ENCODE peak calls at places on chromosomes 4 and X, in four cellular contexts. J is mesothelial cell of epicardium, W is astrocyte of the spinal cord, C is AG09309. G is an unnamed sample.

GRCh38 chr4:153816542-153816941 is 27.7 kb upstream of the SFRP2 start:
- DNase-seq in J (no peak), W (no peak), C (no peak), G (no peak)

GRCh38 chr4:24209131-24209530 is 319.3 kb upstream of the PPARGC1A start:
- DNase-seq in J (no peak), W (no peak), C (no peak), G (no peak)

GRCh38 chrX:110163488-110163887 is 154.4 kb downstream of the AMMECR1 start:
- DNase-seq in J (no peak), W (no peak), C (no peak), G (no peak)

GRCh38 chrX:40040686-40041461 is 56.9 kb downstream of the BCOR start:
- DNase-seq in J (no peak), W (no peak), C (no peak), G (no peak)

GRCh38 chr4:1233641-1234277 is 15.2 kb downstream of the CTBP1 start:
- DNase-seq in J (no peak), W (peak), C (no peak), G (no peak)

GRCh38 chr4:36000941-36001557 is 243.3 kb downstream of the ARAP2 start:
- DNase-seq in J (no peak), W (no peak), C (no peak), G (no peak)

GRCh38 chr4:23373269-23373668 is 516.6 kb downstream of the PPARGC1A start:
- DNase-seq in J (no peak), W (peak), C (no peak), G (no peak)

GRCh38 chrX:39445336-39445735 is 644.1 kb downstream of the MID1IP1 start:
- DNase-seq in J (no peak), W (no peak), C (no peak), G (peak)

GRCh38 chrX:78796916-78797315 is 49.4 kb downstream of the LPAR4 start:
- DNase-seq in J (no peak), W (no peak), C (no peak), G (no peak)

GRCh38 chrX:20623448-20623847 is 356.7 kb upstream of the RPS6KA3 start:
- DNase-seq in J (no peak), W (peak), C (no peak), G (no peak)

DNA sequence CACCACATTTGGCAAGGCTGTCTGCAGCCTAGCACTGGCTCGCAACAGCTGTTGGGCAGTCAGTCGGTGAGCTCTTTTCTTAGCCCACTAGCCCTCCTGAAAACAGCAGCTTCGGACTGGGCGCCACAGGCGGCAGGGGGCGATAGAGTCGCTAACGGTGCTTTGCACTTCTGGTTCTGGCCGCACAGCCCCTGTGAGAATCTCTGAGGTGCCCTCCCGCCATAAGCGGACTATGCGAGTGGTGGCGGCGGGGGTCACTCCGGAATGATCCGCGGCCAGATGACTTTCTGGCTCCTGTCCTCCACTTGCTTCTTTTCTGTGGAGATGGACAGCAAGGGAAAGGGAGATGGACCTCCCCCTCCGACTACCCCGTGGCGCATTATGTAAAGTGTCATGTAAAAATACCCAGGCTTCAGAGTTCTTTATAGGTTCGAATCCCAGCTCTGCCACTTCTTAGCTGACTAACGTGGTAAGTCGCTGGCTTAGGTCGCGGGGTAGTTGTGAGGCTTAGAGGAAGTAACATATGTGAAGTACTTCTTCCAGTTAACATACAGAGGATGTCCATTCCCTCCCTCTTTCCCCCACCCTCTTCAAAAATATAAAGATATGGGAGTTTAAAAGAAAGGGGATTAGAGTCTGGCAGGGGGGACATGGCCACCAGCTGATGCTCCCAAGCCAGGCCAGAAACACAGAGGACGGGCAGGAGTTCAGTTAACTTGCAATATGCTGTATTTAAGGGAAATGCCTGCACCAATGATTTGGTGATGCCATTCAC is 11.0 kb downstream of the ARHGAP36 start:
- DNase-seq in J (peak), W (no peak), C (no peak), G (peak)
- TF ChIP-seq CTCF in J (peak), W (peak), C (peak), G (peak)

GRCh38 chrX:138740361-138740760 is 28.8 kb upstream of the FGF13 start:
- DNase-seq in J (no peak), W (no peak), C (no peak), G (no peak)

GRCh38 chrX:138748480-138748879 is 37.0 kb upstream of the FGF13 start:
- DNase-seq in J (no peak), W (peak), C (no peak), G (no peak)

DNA sequence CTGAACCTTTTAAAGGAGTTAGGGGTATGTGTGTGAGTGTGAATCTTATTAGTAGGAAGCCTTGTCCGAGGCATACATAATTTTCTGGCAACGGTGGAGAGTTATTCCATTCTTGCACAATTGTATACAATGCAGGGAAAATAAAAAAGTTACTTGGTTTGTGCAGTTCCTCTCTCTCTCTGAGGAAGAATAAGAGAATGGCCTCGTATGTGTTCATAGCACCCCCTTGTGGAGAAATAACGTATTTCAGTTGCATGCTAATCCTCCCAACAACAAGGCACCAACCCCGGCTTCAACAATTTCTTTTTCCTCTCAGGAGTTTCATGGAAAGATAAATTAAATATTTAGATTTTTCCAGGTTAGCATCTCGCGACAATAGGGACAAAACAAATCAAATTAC is 33.7 kb upstream of the FGF13 start:
- DNase-seq in J (peak), W (peak), C (no peak), G (peak)
- TF ChIP-seq CTCF in J (peak), W (peak), C (peak), G (peak)

GRCh38 chr4:184988611-184989010 is 29.7 kb upstream of the HELT start:
- DNase-seq in J (no peak), W (no peak), C (no peak), G (no peak)

GRCh38 chr4:184987493-184988031 is 30.7 kb upstream of the HELT start:
- DNase-seq in J (no peak), W (no peak), C (no peak), G (no peak)

GRCh38 chr4:184980261-184980660 is 38.0 kb upstream of the HELT start:
- DNase-seq in J (no peak), W (no peak), C (no peak), G (no peak)

GRCh38 chr4:184979461-184980124 is 38.7 kb upstream of the HELT start:
- DNase-seq in J (no peak), W (no peak), C (no peak), G (no peak)

GRCh38 chr4:184983660-184984356 is 34.5 kb upstream of the HELT start:
- DNase-seq in J (peak), W (peak), C (peak), G (peak)
- TF ChIP-seq CTCF in J (peak), W (peak), C (peak), G (no peak)

DNA sequence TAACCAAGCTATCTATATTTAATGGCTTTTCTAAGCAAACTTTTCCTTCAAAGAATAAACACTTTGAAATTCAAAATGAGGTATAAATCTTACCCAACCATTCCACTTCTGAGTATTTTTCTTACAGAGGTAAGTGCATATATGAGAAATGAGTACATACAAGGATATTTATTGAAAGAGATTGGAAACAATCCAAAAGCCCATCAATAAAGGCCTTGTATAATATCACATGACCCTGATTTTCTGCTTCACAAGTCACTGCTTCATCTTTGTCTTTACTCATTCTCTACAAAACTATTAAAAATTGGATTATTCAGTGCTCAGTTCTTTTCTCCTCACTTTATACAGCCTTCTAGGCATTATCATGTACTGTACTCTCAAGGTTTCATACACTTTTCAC is 91.3 kb downstream of the SRPX start:
- DNase-seq in J (no peak), W (no peak), C (no peak), G (no peak)
- TF ChIP-seq CTCF in J (no peak), W (no peak), C (no peak), G (no peak)

GRCh38 chr4:139664442-139664841 is 1.2 kb upstream of the MGST2 start:
- DNase-seq in J (no peak), W (no peak), C (no peak), G (no peak)

GRCh38 chr4:139666735-139667266 is 1.2 kb downstream of the MGST2 start:
- DNase-seq in J (peak), W (peak), C (no peak), G (peak)

GRCh38 chr4:139665079-139665689 is 435 bp upstream of the MGST2 start:
- DNase-seq in J (no peak), W (no peak), C (no peak), G (no peak)

GRCh38 chr4:139668036-139668435 is 2.4 kb downstream of the MGST2 start:
- DNase-seq in J (no peak), W (no peak), C (no peak), G (no peak)

GRCh38 chr4:139665690-139666529 is at the start of gene MGST2:
- DNase-seq in J (peak), W (peak), C (peak), G (peak)
- TF ChIP-seq CTCF in J (no peak), W (no peak), C (no peak), G (no peak)

GRCh38 chr4:29867412-29867811 is 852.8 kb upstream of the PCDH7 start:
- DNase-seq in J (no peak), W (no peak), C (no peak), G (no peak)
- TF ChIP-seq CTCF in J (no peak), W (no peak), C (no peak), G (no peak)

GRCh38 chr4:118813561-118813960 is 22.4 kb downstream of the SEC24D start:
- DNase-seq in J (no peak), W (no peak), C (no peak), G (no peak)
- TF ChIP-seq CTCF in J (no peak), W (no peak), C (no peak), G (no peak)

GRCh38 chr4:69377562-69377961 is 97.3 kb downstream of the UGT2B28 start:
- DNase-seq in J (no peak), W (no peak), C (no peak), G (no peak)
- TF ChIP-seq CTCF in J (no peak), W (no peak), C (no peak), G (no peak)

G was measured in endothelial cell.